ENCODE peak calls at places on chromosome 9, in ten cellular contexts. J is neural crest cell, N is mesenteric fat pad, E is kidney epithelial cell, X is hypothalamus, R is HCEC 1CT, G is neuronal stem cell, B is heart right ventricle, M is cardiac muscle cell, K is lung. U is an unnamed sample.

GRCh38 chr9:110389148-110389783 is 51.6 kb upstream of the TXNDC8 start:
- DNase-seq in J (no peak), N (no peak), E (no peak), X (no peak), R (no peak), G (no peak), B (no peak), M (no peak), K (no peak), U (no peak)

GRCh38 chr9:37029304-37029775 is 4.7 kb downstream of the PAX5 start:
- DNase-seq in J (no peak), N (no peak), E (no peak), X (no peak), R (no peak), G (no peak), B (no peak), M (no peak), K (no peak), U (no peak)

GRCh38 chr9:137781906-137782585 is 95.5 kb upstream of the CACNA1B start:
- DNase-seq in J (no peak), N (no peak), E (no peak), X (no peak), R (no peak), G (no peak), B (no peak), M (no peak), K (no peak), U (no peak)

GRCh38 chr9:87592554-87593394 is 95.1 kb downstream of the DAPK1 start:
- DNase-seq in J (no peak), N (no peak), E (peak; percentile 28), X (no peak), R (peak; percentile 53), G (no peak), B (peak; percentile 70), M (peak; percentile 74), K (peak; percentile 69), U (no peak)

GRCh38 chr9:17750285-17750684 is 171.4 kb downstream of the SH3GL2 start:
- DNase-seq in J (no peak), N (no peak), E (no peak), X (no peak), R (no peak), G (no peak), B (no peak), M (no peak), K (no peak), U (no peak)

GRCh38 chr9:129570450-129571297 is 50.2 kb downstream of the C9orf50 start:
- DNase-seq in J (no peak), N (no peak), E (no peak), X (peak; percentile 42), R (peak; percentile 84), G (no peak), B (peak; percentile 50), M (no peak), K (peak; percentile 46), U (no peak)

GRCh38 chr9:35029852-35030251 is 40.3 kb downstream of the DNAJB5 start:
- DNase-seq in J (no peak), N (no peak), E (no peak), X (no peak), R (no peak), G (no peak), B (no peak), M (no peak), K (no peak), U (no peak)

GRCh38 chr9:76158713-76159112 is 235.5 kb downstream of the RFK start:
- DNase-seq in J (no peak), N (no peak), E (no peak), X (no peak), R (no peak), G (no peak), B (no peak), M (no peak), K (no peak), U (no peak)

GRCh38 chr9:114002986-114003740 is 74.9 kb downstream of the AMBP start:
- DNase-seq in J (no peak), N (peak; percentile 62), E (no peak), X (no peak), R (no peak), G (no peak), B (no peak), M (no peak), K (peak; percentile 10), U (no peak)